ENCODE peak calls at places on chromosomes 13 and 19, in five cellular contexts. C is lower lobe of right lung, F is mucosa of descending colon, H is GM23338, V is fibroblast of mammary gland. O is an unnamed sample.
A peak's percentile ranks its signal among the peaks of the same experiment; 100 is the strongest.

GRCh38 chr13:110136660-110137585 is 170.0 kb downstream of the COL4A1 start:
- DNase-seq in C (no peak), F (no peak), H (peak; percentile 48), V (no peak), O (no peak)

GRCh38 chr13:96379967-96380366 is 290.1 kb downstream of the HS6ST3 start:
- DNase-seq in C (no peak), F (no peak), H (no peak), V (no peak), O (no peak)

GRCh38 chr13:114235697-114236096 is 1.0 kb downstream of the CDC16 start:
- DNase-seq in C (no peak), F (no peak), H (no peak), V (peak; percentile 22), O (peak; percentile 16)

GRCh38 chr19:3642987-3643386 is 16.4 kb upstream of the CACTIN start:
- DNase-seq in C (no peak), F (no peak), H (peak; percentile 58), V (no peak), O (no peak)

GRCh38 chr13:91398413-91399188 is at the start of gene GPC5:
- DNase-seq in C (peak; percentile 83), F (peak; percentile 82), H (peak; percentile 76), V (peak; percentile 43), O (peak; percentile 34)

GRCh38 chr13:109465151-109465550 is 321.2 kb downstream of the IRS2 start:
- DNase-seq in C (no peak), F (no peak), H (no peak), V (peak; percentile 57), O (peak; percentile 80)

GRCh38 chr13:97211357-97211756 is 10.8 kb upstream of the MBNL2 start:
- DNase-seq in C (no peak), F (no peak), H (no peak), V (no peak), O (no peak)

GRCh38 chr19:41398042-41398403 is 405 bp downstream of the BCKDHA start:
- DNase-seq in C (no peak), F (no peak), H (no peak), V (no peak), O (no peak)

GRCh38 chr19:53102701-53103140 is 501 bp downstream of the ZNF160 start:
- DNase-seq in C (peak; percentile 62), F (peak; percentile 63), H (peak; percentile 55), V (peak; percentile 32), O (peak; percentile 73)

GRCh38 chr19:12364391-12365093 is 941 bp downstream of the ZNF442 start:
- DNase-seq in C (peak; percentile 59), F (no peak), H (peak; percentile 30), V (peak; percentile 7), O (peak; percentile 41)

GRCh38 chr13:41708648-41709175 is 251.4 kb downstream of the RGCC start:
- DNase-seq in C (no peak), F (no peak), H (peak; percentile 5), V (no peak), O (no peak)

GRCh38 chr19:57947419-57948134 is at the start of gene ZNF256:
- DNase-seq in C (peak; percentile 94), F (peak; percentile 94), H (peak; percentile 100), V (peak; percentile 93), O (peak; percentile 94)

GRCh38 chr19:44684892-44685847 is 13.8 kb upstream of the CEACAM16 start:
- DNase-seq in C (no peak), F (no peak), H (peak; percentile 60), V (peak; percentile 93), O (peak; percentile 85)

GRCh38 chr19:36379510-36379819 is 464 bp upstream of the ZFP14 start:
- DNase-seq in C (no peak), F (no peak), H (no peak), V (no peak), O (no peak)

GRCh38 chr19:40739030-40739839 is 11.0 kb downstream of the ACTMAP start:
- DNase-seq in C (no peak), F (no peak), H (no peak), V (no peak), O (no peak)

GRCh38 chr19:1970003-1970805 is 29.2 kb downstream of the CSNK1G2 start:
- DNase-seq in C (no peak), F (no peak), H (no peak), V (peak; percentile 26), O (no peak)

GRCh38 chr19:50198431-50199253 is 4.8 kb upstream of the MYH14 start:
- DNase-seq in C (no peak), F (no peak), H (no peak), V (no peak), O (no peak)

GRCh38 chr19:8451885-8452284 is 7.1 kb downstream of the HNRNPM start:
- DNase-seq in C (no peak), F (no peak), H (no peak), V (peak; percentile 72), O (peak; percentile 79)

GRCh38 chr19:46373573-46374359 is 26.9 kb downstream of the PPP5C start:
- DNase-seq in C (peak; percentile 93), F (peak; percentile 93), H (peak; percentile 80), V (peak; percentile 21), O (peak; percentile 78)

GRCh38 chr13:44096906-44097305 is 217.2 kb downstream of the LACC1 start:
- DNase-seq in C (no peak), F (no peak), H (no peak), V (no peak), O (no peak)

GRCh38 chr13:25167775-25168174 is 4.3 kb downstream of the AMER2 start:
- DNase-seq in C (no peak), F (no peak), H (no peak), V (no peak), O (no peak)

GRCh38 chr13:112101360-112101930 is 34.5 kb downstream of the SOX1 start:
- DNase-seq in C (no peak), F (no peak), H (no peak), V (no peak), O (no peak)

GRCh38 chr13:35512271-35512920 is 35.9 kb upstream of the MAB21L1 start:
- DNase-seq in C (no peak), F (no peak), H (no peak), V (peak; percentile 98), O (peak; percentile 94)

GRCh38 chr19:43759515-43759914 is 4.8 kb upstream of the SMG9 start:
- DNase-seq in C (no peak), F (no peak), H (peak; percentile 59), V (peak; percentile 88), O (peak; percentile 93)

GRCh38 chr19:33505168-33505567 is 16.4 kb downstream of the PEPD start:
- DNase-seq in C (no peak), F (no peak), H (no peak), V (no peak), O (peak; percentile 17)

GRCh38 chr13:26589754-26590153 is 32.3 kb downstream of the WASF3 start:
- DNase-seq in C (no peak), F (no peak), H (no peak), V (peak; percentile 22), O (no peak)
- H3K4me3 ChIP-seq in C (no peak overlapping the region), F (no peak overlapping the region), H (no peak overlapping the region), V (no peak overlapping the region), O (no peak overlapping the region)

GRCh38 chr13:87788363-87788762 is 117.2 kb downstream of the SLITRK5 start:
- DNase-seq in C (no peak), F (no peak), H (no peak), V (no peak), O (no peak)

GRCh38 chr13:87798536-87798935 is 127.4 kb downstream of the SLITRK5 start:
- DNase-seq in C (no peak), F (no peak), H (no peak), V (no peak), O (no peak)

GRCh38 chr13:87792878-87793277 is 121.7 kb downstream of the SLITRK5 start:
- DNase-seq in C (no peak), F (peak; percentile 19), H (peak; percentile 59), V (no peak), O (no peak)
- TF ChIP-seq CTCF in C (no peak), F (no peak), H (peak; percentile 50), V (no peak), O (no peak)

GRCh38 chr19:18161691-18162039 is 8.7 kb downstream of the PIK3R2 start:
- DNase-seq in C (no peak), F (peak; percentile 64), H (no peak), V (no peak), O (no peak)
- H3K4me3 ChIP-seq in C (peak overlapping the region; percentile 49), F (no peak overlapping the region), H (peak overlapping the region; percentile 32), V (peak overlapping the region; percentile 31), O (peak overlapping the region; percentile 33)

GRCh38 chr19:56222901-56223300 is 20.8 kb downstream of the ZSCAN5C start:
- DNase-seq in C (no peak), F (no peak), H (no peak), V (no peak), O (no peak)
- TF ChIP-seq CTCF in C (no peak), F (no peak), H (no peak), V (no peak), O (no peak)

GRCh38 chr19:750640-751423 is at the start of gene MISP:
- DNase-seq in C (peak; percentile 80), F (peak; percentile 94), H (no peak), V (no peak), O (no peak)
- H3K4me3 ChIP-seq in C (peak within 1 kb of the TSS; percentile 38), F (peak within 1 kb of the TSS; percentile 54), H (no peak within 1 kb of the TSS), V (no peak within 1 kb of the TSS), O (no peak within 1 kb of the TSS)

DNA sequence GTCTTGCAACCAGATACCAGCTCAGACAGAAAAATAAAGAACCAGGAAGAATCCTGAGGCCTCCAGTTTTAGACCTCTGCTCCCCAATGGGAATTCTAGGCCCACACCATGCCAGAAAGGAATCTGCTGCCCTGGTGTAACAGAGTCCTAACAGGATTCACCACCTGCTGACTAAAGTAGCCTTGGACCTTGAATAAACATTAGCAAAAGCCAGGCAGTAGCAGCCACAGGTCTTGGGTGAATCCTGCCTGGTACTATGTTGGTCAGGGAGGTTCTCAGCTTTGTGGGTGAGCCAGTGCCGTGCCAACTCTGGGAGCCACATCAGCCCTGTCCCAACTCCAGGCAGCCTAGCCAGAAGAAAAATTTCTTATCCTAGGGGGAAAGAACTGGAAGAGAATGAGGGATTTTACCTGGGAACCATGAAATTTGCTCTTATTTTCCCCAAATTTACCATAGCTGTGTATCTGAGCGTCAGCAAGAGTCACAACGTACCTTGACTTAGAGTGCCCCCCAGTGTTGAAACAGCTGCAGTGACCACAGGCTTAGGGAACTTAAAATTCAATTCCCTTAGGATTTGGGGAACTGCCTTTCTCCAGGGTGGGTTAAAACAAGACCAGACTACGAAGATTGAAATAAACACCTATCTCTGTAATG is 1895.6 kb upstream of the PRR20A start:
- DNase-seq in C (no peak), F (no peak), H (peak; percentile 91), V (peak; percentile 0), O (no peak)
- TF ChIP-seq CTCF in C (no peak), F (no peak), H (peak; percentile 99), V (no peak), O (no peak)